ENCODE peak calls at places on chromosome 18, in seven cellular contexts. One of them, this sample, is unnamed.

GRCh38 chr18:27964811-27965210 is 212.1 kb downstream of the CDH2 start:
- DNase-seq in GF-D8: no peak
- DNase-seq in body of pancreas: no peak
- DNase-seq in fibroblast of the conjunctiva: no peak
- DNase-seq in T follicular helper cell: no peak
- DNase-seq in stimulated activated CD4-positive, alpha-beta T cell treated with anti-CD3 and anti-CD28 coated beads, Interleukin-2, amount 100 ng/mL, for 48 hours: no peak
- DNase-seq in AG08396: no peak
- DNase-seq in this sample: no peak

GRCh38 chr18:12686100-12686499 is 16.4 kb downstream of the CEP76 start:
- DNase-seq in AG08396: no peak
- DNase-seq in GF-D8: no peak
- DNase-seq in stimulated activated CD4-positive, alpha-beta T cell treated with anti-CD3 and anti-CD28 coated beads, Interleukin-2, amount 100 ng/mL, for 48 hours: no peak
- DNase-seq in T follicular helper cell: no peak
- DNase-seq in body of pancreas: no peak
- DNase-seq in fibroblast of the conjunctiva: peak
- DNase-seq in this sample: no peak

GRCh38 chr18:30675905-30676620 is 366.5 kb downstream of the DSC3 start:
- DNase-seq in T follicular helper cell: no peak
- DNase-seq in fibroblast of the conjunctiva: no peak
- DNase-seq in body of pancreas: no peak
- DNase-seq in stimulated activated CD4-positive, alpha-beta T cell treated with anti-CD3 and anti-CD28 coated beads, Interleukin-2, amount 100 ng/mL, for 48 hours: no peak
- DNase-seq in GF-D8: no peak
- DNase-seq in AG08396: no peak
- DNase-seq in this sample: no peak

GRCh38 chr18:51401912-51402311 is 204.4 kb upstream of the MEX3C start:
- DNase-seq in stimulated activated CD4-positive, alpha-beta T cell treated with anti-CD3 and anti-CD28 coated beads, Interleukin-2, amount 100 ng/mL, for 48 hours: no peak
- DNase-seq in fibroblast of the conjunctiva: no peak
- DNase-seq in AG08396: no peak
- DNase-seq in GF-D8: no peak
- DNase-seq in T follicular helper cell: no peak
- DNase-seq in body of pancreas: no peak
- DNase-seq in this sample: no peak

GRCh38 chr18:68826111-68826510 is 28.2 kb downstream of the CCDC102B start:
- DNase-seq in GF-D8: no peak
- DNase-seq in stimulated activated CD4-positive, alpha-beta T cell treated with anti-CD3 and anti-CD28 coated beads, Interleukin-2, amount 100 ng/mL, for 48 hours: no peak
- DNase-seq in T follicular helper cell: no peak
- DNase-seq in AG08396: peak
- DNase-seq in body of pancreas: no peak
- DNase-seq in fibroblast of the conjunctiva: no peak
- DNase-seq in this sample: no peak

GRCh38 chr18:80159713-80160636 is 50.9 kb downstream of the ADNP2 start:
- DNase-seq in stimulated activated CD4-positive, alpha-beta T cell treated with anti-CD3 and anti-CD28 coated beads, Interleukin-2, amount 100 ng/mL, for 48 hours: peak
- DNase-seq in GF-D8: no peak
- DNase-seq in fibroblast of the conjunctiva: no peak
- DNase-seq in T follicular helper cell: peak
- DNase-seq in body of pancreas: peak
- DNase-seq in AG08396: no peak
- DNase-seq in this sample: no peak

GRCh38 chr18:62954341-62954740 is 239.0 kb downstream of the PHLPP1 start:
- DNase-seq in body of pancreas: no peak
- DNase-seq in stimulated activated CD4-positive, alpha-beta T cell treated with anti-CD3 and anti-CD28 coated beads, Interleukin-2, amount 100 ng/mL, for 48 hours: no peak
- DNase-seq in GF-D8: no peak
- DNase-seq in T follicular helper cell: no peak
- DNase-seq in fibroblast of the conjunctiva: no peak
- DNase-seq in AG08396: no peak
- DNase-seq in this sample: no peak

GRCh38 chr18:58599106-58599505 is 29.8 kb downstream of the ALPK2 start:
- DNase-seq in GF-D8: no peak
- DNase-seq in stimulated activated CD4-positive, alpha-beta T cell treated with anti-CD3 and anti-CD28 coated beads, Interleukin-2, amount 100 ng/mL, for 48 hours: no peak
- DNase-seq in AG08396: no peak
- DNase-seq in T follicular helper cell: no peak
- DNase-seq in body of pancreas: no peak
- DNase-seq in fibroblast of the conjunctiva: no peak
- DNase-seq in this sample: no peak

GRCh38 chr18:58541789-58542425 is 87.0 kb downstream of the ALPK2 start:
- DNase-seq in stimulated activated CD4-positive, alpha-beta T cell treated with anti-CD3 and anti-CD28 coated beads, Interleukin-2, amount 100 ng/mL, for 48 hours: no peak
- DNase-seq in GF-D8: peak
- DNase-seq in body of pancreas: no peak
- DNase-seq in AG08396: peak
- DNase-seq in fibroblast of the conjunctiva: peak
- DNase-seq in T follicular helper cell: peak
- DNase-seq in this sample: peak

GRCh38 chr18:77103991-77104521 is 28.5 kb downstream of the MBP start:
- DNase-seq in GF-D8: no peak
- DNase-seq in T follicular helper cell: no peak
- DNase-seq in AG08396: no peak
- DNase-seq in stimulated activated CD4-positive, alpha-beta T cell treated with anti-CD3 and anti-CD28 coated beads, Interleukin-2, amount 100 ng/mL, for 48 hours: no peak
- DNase-seq in body of pancreas: no peak
- DNase-seq in fibroblast of the conjunctiva: no peak
- DNase-seq in this sample: no peak

GRCh38 chr18:1906421-1906820 is 664.9 kb downstream of the METTL4 start:
- DNase-seq in GF-D8: no peak
- DNase-seq in stimulated activated CD4-positive, alpha-beta T cell treated with anti-CD3 and anti-CD28 coated beads, Interleukin-2, amount 100 ng/mL, for 48 hours: no peak
- DNase-seq in body of pancreas: no peak
- DNase-seq in AG08396: no peak
- DNase-seq in T follicular helper cell: no peak
- DNase-seq in fibroblast of the conjunctiva: no peak
- DNase-seq in this sample: no peak

GRCh38 chr18:56307771-56308170 is 330.6 kb downstream of the TXNL1 start:
- DNase-seq in fibroblast of the conjunctiva: no peak
- DNase-seq in GF-D8: no peak
- DNase-seq in body of pancreas: no peak
- DNase-seq in T follicular helper cell: no peak
- DNase-seq in stimulated activated CD4-positive, alpha-beta T cell treated with anti-CD3 and anti-CD28 coated beads, Interleukin-2, amount 100 ng/mL, for 48 hours: no peak
- DNase-seq in AG08396: no peak
- DNase-seq in this sample: no peak

GRCh38 chr18:12406376-12407111 is 1.2 kb upstream of the PRELID3A start:
- DNase-seq in GF-D8: no peak
- DNase-seq in body of pancreas: no peak
- DNase-seq in AG08396: no peak
- DNase-seq in fibroblast of the conjunctiva: no peak
- DNase-seq in T follicular helper cell: no peak
- DNase-seq in stimulated activated CD4-positive, alpha-beta T cell treated with anti-CD3 and anti-CD28 coated beads, Interleukin-2, amount 100 ng/mL, for 48 hours: no peak
- DNase-seq in this sample: no peak

GRCh38 chr18:70422061-70422965 is 133.5 kb downstream of the SOCS6 start:
- DNase-seq in T follicular helper cell: no peak
- DNase-seq in GF-D8: no peak
- DNase-seq in AG08396: peak
- DNase-seq in body of pancreas: peak
- DNase-seq in stimulated activated CD4-positive, alpha-beta T cell treated with anti-CD3 and anti-CD28 coated beads, Interleukin-2, amount 100 ng/mL, for 48 hours: no peak
- DNase-seq in fibroblast of the conjunctiva: peak
- DNase-seq in this sample: no peak

GRCh38 chr18:13247506-13247905 is 28.9 kb downstream of the LDLRAD4 start:
- DNase-seq in T follicular helper cell: no peak
- DNase-seq in stimulated activated CD4-positive, alpha-beta T cell treated with anti-CD3 and anti-CD28 coated beads, Interleukin-2, amount 100 ng/mL, for 48 hours: no peak
- DNase-seq in GF-D8: no peak
- DNase-seq in fibroblast of the conjunctiva: no peak
- DNase-seq in body of pancreas: no peak
- DNase-seq in AG08396: no peak
- DNase-seq in this sample: no peak

GRCh38 chr18:56148373-56148772 is 490.0 kb downstream of the TXNL1 start:
- DNase-seq in fibroblast of the conjunctiva: peak
- DNase-seq in T follicular helper cell: no peak
- DNase-seq in stimulated activated CD4-positive, alpha-beta T cell treated with anti-CD3 and anti-CD28 coated beads, Interleukin-2, amount 100 ng/mL, for 48 hours: no peak
- DNase-seq in AG08396: peak
- DNase-seq in GF-D8: no peak
- DNase-seq in body of pancreas: no peak
- DNase-seq in this sample: no peak

GRCh38 chr18:21777814-21778213 is 37.2 kb downstream of the MIB1 start:
- DNase-seq in GF-D8: no peak
- DNase-seq in AG08396: no peak
- DNase-seq in stimulated activated CD4-positive, alpha-beta T cell treated with anti-CD3 and anti-CD28 coated beads, Interleukin-2, amount 100 ng/mL, for 48 hours: no peak
- DNase-seq in body of pancreas: no peak
- DNase-seq in T follicular helper cell: no peak
- DNase-seq in fibroblast of the conjunctiva: no peak
- DNase-seq in this sample: no peak

GRCh38 chr18:13614701-13615288 is 111.6 kb downstream of the FAM210A start:
- DNase-seq in stimulated activated CD4-positive, alpha-beta T cell treated with anti-CD3 and anti-CD28 coated beads, Interleukin-2, amount 100 ng/mL, for 48 hours: no peak
- DNase-seq in body of pancreas: no peak
- DNase-seq in GF-D8: peak
- DNase-seq in AG08396: no peak
- DNase-seq in T follicular helper cell: no peak
- DNase-seq in fibroblast of the conjunctiva: no peak
- DNase-seq in this sample: no peak

GRCh38 chr18:45690975-45691815 is 32.8 kb upstream of the SLC14A1 start:
- DNase-seq in body of pancreas: peak
- DNase-seq in AG08396: peak
- DNase-seq in fibroblast of the conjunctiva: peak
- DNase-seq in T follicular helper cell: peak
- DNase-seq in stimulated activated CD4-positive, alpha-beta T cell treated with anti-CD3 and anti-CD28 coated beads, Interleukin-2, amount 100 ng/mL, for 48 hours: peak
- DNase-seq in GF-D8: peak
- DNase-seq in this sample: no peak

GRCh38 chr18:49020621-49021021 is 69.9 kb upstream of the SMAD7 start:
- DNase-seq in T follicular helper cell: no peak
- DNase-seq in AG08396: no peak
- DNase-seq in body of pancreas: no peak
- DNase-seq in fibroblast of the conjunctiva: no peak
- DNase-seq in stimulated activated CD4-positive, alpha-beta T cell treated with anti-CD3 and anti-CD28 coated beads, Interleukin-2, amount 100 ng/mL, for 48 hours: no peak
- DNase-seq in GF-D8: no peak
- DNase-seq in this sample: no peak

GRCh38 chr18:58639751-58640427 is 11.0 kb upstream of the ALPK2 start:
- DNase-seq in GF-D8: no peak
- DNase-seq in body of pancreas: no peak
- DNase-seq in fibroblast of the conjunctiva: peak
- DNase-seq in AG08396: peak
- DNase-seq in T follicular helper cell: no peak
- DNase-seq in stimulated activated CD4-positive, alpha-beta T cell treated with anti-CD3 and anti-CD28 coated beads, Interleukin-2, amount 100 ng/mL, for 48 hours: no peak
- DNase-seq in this sample: no peak

GRCh38 chr18:24799176-24799575 is 338.7 kb downstream of the HRH4 start:
- DNase-seq in T follicular helper cell: no peak
- DNase-seq in fibroblast of the conjunctiva: no peak
- DNase-seq in stimulated activated CD4-positive, alpha-beta T cell treated with anti-CD3 and anti-CD28 coated beads, Interleukin-2, amount 100 ng/mL, for 48 hours: no peak
- DNase-seq in AG08396: no peak
- DNase-seq in GF-D8: no peak
- DNase-seq in body of pancreas: no peak
- DNase-seq in this sample: no peak

GRCh38 chr18:582465-582864 is 2.3 kb downstream of the CETN1 start:
- DNase-seq in body of pancreas: no peak
- DNase-seq in stimulated activated CD4-positive, alpha-beta T cell treated with anti-CD3 and anti-CD28 coated beads, Interleukin-2, amount 100 ng/mL, for 48 hours: no peak
- DNase-seq in AG08396: no peak
- DNase-seq in T follicular helper cell: no peak
- DNase-seq in GF-D8: no peak
- DNase-seq in fibroblast of the conjunctiva: no peak
- DNase-seq in this sample: no peak

GRCh38 chr18:63262369-63263335 is 56.9 kb downstream of the BCL2 start:
- DNase-seq in AG08396: no peak
- DNase-seq in fibroblast of the conjunctiva: no peak
- DNase-seq in stimulated activated CD4-positive, alpha-beta T cell treated with anti-CD3 and anti-CD28 coated beads, Interleukin-2, amount 100 ng/mL, for 48 hours: no peak
- DNase-seq in T follicular helper cell: no peak
- DNase-seq in body of pancreas: no peak
- DNase-seq in GF-D8: no peak
- DNase-seq in this sample: no peak

GRCh38 chr18:23547306-23547705 is 39.0 kb downstream of the NPC1 start:
- DNase-seq in GF-D8: no peak
- DNase-seq in body of pancreas: no peak
- DNase-seq in fibroblast of the conjunctiva: no peak
- DNase-seq in stimulated activated CD4-positive, alpha-beta T cell treated with anti-CD3 and anti-CD28 coated beads, Interleukin-2, amount 100 ng/mL, for 48 hours: no peak
- DNase-seq in AG08396: no peak
- DNase-seq in T follicular helper cell: no peak
- DNase-seq in this sample: no peak

GRCh38 chr18:3323900-3324299 is 62.0 kb downstream of the MYL12B start:
- DNase-seq in T follicular helper cell: no peak
- DNase-seq in GF-D8: peak
- DNase-seq in fibroblast of the conjunctiva: no peak
- DNase-seq in stimulated activated CD4-positive, alpha-beta T cell treated with anti-CD3 and anti-CD28 coated beads, Interleukin-2, amount 100 ng/mL, for 48 hours: no peak
- DNase-seq in body of pancreas: no peak
- DNase-seq in AG08396: no peak
- DNase-seq in this sample: no peak

GRCh38 chr18:78739115-78739514 is 240.5 kb upstream of the SALL3 start:
- DNase-seq in fibroblast of the conjunctiva: no peak
- DNase-seq in stimulated activated CD4-positive, alpha-beta T cell treated with anti-CD3 and anti-CD28 coated beads, Interleukin-2, amount 100 ng/mL, for 48 hours: no peak
- DNase-seq in GF-D8: no peak
- DNase-seq in body of pancreas: no peak
- DNase-seq in AG08396: no peak
- DNase-seq in T follicular helper cell: no peak
- DNase-seq in this sample: no peak

GRCh38 chr18:50981381-50981780 is 13.5 kb downstream of the ELAC1 start:
- DNase-seq in GF-D8: no peak
- DNase-seq in fibroblast of the conjunctiva: no peak
- DNase-seq in body of pancreas: no peak
- DNase-seq in AG08396: no peak
- DNase-seq in stimulated activated CD4-positive, alpha-beta T cell treated with anti-CD3 and anti-CD28 coated beads, Interleukin-2, amount 100 ng/mL, for 48 hours: no peak
- DNase-seq in T follicular helper cell: no peak
- DNase-seq in this sample: no peak

GRCh38 chr18:64202229-64202835 is 53.4 kb upstream of the LINC00305 start:
- DNase-seq in stimulated activated CD4-positive, alpha-beta T cell treated with anti-CD3 and anti-CD28 coated beads, Interleukin-2, amount 100 ng/mL, for 48 hours: no peak
- DNase-seq in body of pancreas: no peak
- DNase-seq in AG08396: no peak
- DNase-seq in fibroblast of the conjunctiva: no peak
- DNase-seq in GF-D8: no peak
- DNase-seq in T follicular helper cell: no peak
- DNase-seq in this sample: no peak

GRCh38 chr18:54805571-54806334 is 22.5 kb upstream of the RAB27B start:
- DNase-seq in AG08396: peak
- DNase-seq in stimulated activated CD4-positive, alpha-beta T cell treated with anti-CD3 and anti-CD28 coated beads, Interleukin-2, amount 100 ng/mL, for 48 hours: no peak
- DNase-seq in fibroblast of the conjunctiva: no peak
- DNase-seq in T follicular helper cell: no peak
- DNase-seq in GF-D8: peak
- DNase-seq in body of pancreas: no peak
- DNase-seq in this sample: peak

This sample was measured in amniotic stem cell.